ENCODE peak calls at places on chromosomes 16 and 17, in four cellular contexts. One of them, this sample, is unnamed.

GRCh38 chr16:5438591-5438990 is 341.0 kb upstream of the EEF2KMT start:
- DNase-seq in COR-L47: no peak
- DNase-seq in omental fat pad: no peak
- DNase-seq in nephron progenitor cell: no peak
- DNase-seq in this sample: no peak

GRCh38 chr17:82497483-82498405 is 21.8 kb upstream of the FOXK2 start:
- DNase-seq in nephron progenitor cell: peak; percentile 54
- DNase-seq in omental fat pad: no peak
- DNase-seq in COR-L47: peak; percentile 45
- DNase-seq in this sample: no peak

GRCh38 chr17:76502326-76503211 is 1.3 kb upstream of the RHBDF2 start:
- DNase-seq in omental fat pad: no peak
- DNase-seq in COR-L47: no peak
- DNase-seq in nephron progenitor cell: no peak
- DNase-seq in this sample: no peak

GRCh38 chr16:79092846-79093245 is 507.7 kb downstream of the MAF start:
- DNase-seq in COR-L47: no peak
- DNase-seq in nephron progenitor cell: no peak
- DNase-seq in omental fat pad: no peak
- DNase-seq in this sample: no peak

GRCh38 chr16:89446136-89446974 is 44.0 kb downstream of the ANKRD11 start:
- DNase-seq in omental fat pad: no peak
- DNase-seq in COR-L47: no peak
- DNase-seq in nephron progenitor cell: no peak
- DNase-seq in this sample: no peak

GRCh38 chr17:49952912-49953497 is 16.0 kb upstream of the DLX4 start:
- DNase-seq in nephron progenitor cell: no peak
- DNase-seq in COR-L47: no peak
- DNase-seq in omental fat pad: no peak
- DNase-seq in this sample: no peak

GRCh38 chr17:75983501-75984181 is 4.6 kb downstream of the TEN1 start:
- DNase-seq in omental fat pad: peak; percentile 58
- DNase-seq in COR-L47: no peak
- DNase-seq in nephron progenitor cell: no peak
- DNase-seq in this sample: no peak

GRCh38 chr16:85686912-85687591 is 1.7 kb downstream of the GINS2 start:
- DNase-seq in nephron progenitor cell: no peak
- DNase-seq in omental fat pad: no peak
- DNase-seq in COR-L47: peak; percentile 26
- DNase-seq in this sample: no peak

GRCh38 chr17:14201595-14201994 is 35.1 kb downstream of the CDRT15 start:
- DNase-seq in omental fat pad: no peak
- DNase-seq in nephron progenitor cell: no peak
- DNase-seq in COR-L47: no peak
- DNase-seq in this sample: no peak

GRCh38 chr17:68377771-68378201 is 79.5 kb downstream of the WIPI1 start:
- DNase-seq in omental fat pad: no peak
- DNase-seq in COR-L47: no peak
- DNase-seq in nephron progenitor cell: no peak
- DNase-seq in this sample: no peak

GRCh38 chr17:39517224-39517623 is 55.9 kb downstream of the CDK12 start:
- DNase-seq in omental fat pad: no peak
- DNase-seq in nephron progenitor cell: no peak
- DNase-seq in COR-L47: no peak
- DNase-seq in this sample: no peak

GRCh38 chr17:55161935-55162555 is 102.7 kb upstream of the HLF start:
- DNase-seq in omental fat pad: no peak
- DNase-seq in nephron progenitor cell: no peak
- DNase-seq in COR-L47: no peak
- DNase-seq in this sample: no peak

GRCh38 chr16:49469323-49469670 is 95.7 kb downstream of the C16orf78 start:
- DNase-seq in nephron progenitor cell: no peak
- DNase-seq in omental fat pad: no peak
- DNase-seq in COR-L47: no peak
- DNase-seq in this sample: no peak

GRCh38 chr16:52914428-52914827 is 138.3 kb downstream of the CHD9NB start:
- DNase-seq in omental fat pad: no peak
- DNase-seq in COR-L47: no peak
- DNase-seq in nephron progenitor cell: no peak
- DNase-seq in this sample: no peak

GRCh38 chr17:72640415-72641165 is 451.9 kb downstream of the SLC39A11 start:
- DNase-seq in nephron progenitor cell: no peak
- DNase-seq in COR-L47: peak; percentile 78
- DNase-seq in omental fat pad: no peak
- DNase-seq in this sample: no peak

GRCh38 chr16:4882261-4882632 is 35.0 kb downstream of the UBN1 start:
- DNase-seq in omental fat pad: no peak
- DNase-seq in nephron progenitor cell: no peak
- DNase-seq in COR-L47: no peak
- DNase-seq in this sample: no peak

GRCh38 chr16:54957403-54957802 is 26.7 kb downstream of the IRX5 start:
- DNase-seq in nephron progenitor cell: no peak
- DNase-seq in COR-L47: peak; percentile 43
- DNase-seq in omental fat pad: no peak
- DNase-seq in this sample: no peak

GRCh38 chr17:77555110-77555509 is 403.4 kb upstream of the TNRC6C start:
- DNase-seq in omental fat pad: no peak
- DNase-seq in nephron progenitor cell: no peak
- DNase-seq in COR-L47: no peak
- DNase-seq in this sample: no peak

GRCh38 chr17:12613566-12613965 is 52.1 kb upstream of the MYOCD start:
- DNase-seq in COR-L47: no peak
- DNase-seq in omental fat pad: no peak
- DNase-seq in nephron progenitor cell: no peak
- DNase-seq in this sample: no peak

GRCh38 chr16:70701998-70702397 is 16.1 kb upstream of the MTSS2 start:
- DNase-seq in omental fat pad: no peak
- DNase-seq in nephron progenitor cell: no peak
- DNase-seq in COR-L47: no peak
- DNase-seq in this sample: no peak

GRCh38 chr16:53519417-53520091 is 16.5 kb upstream of the AKTIP start:
- DNase-seq in COR-L47: no peak
- DNase-seq in omental fat pad: no peak
- DNase-seq in nephron progenitor cell: no peak
- DNase-seq in this sample: no peak

GRCh38 chr16:22623351-22623781 is 112.7 kb downstream of the NPIPB5 start:
- DNase-seq in omental fat pad: no peak
- DNase-seq in COR-L47: no peak
- DNase-seq in nephron progenitor cell: no peak
- DNase-seq in this sample: no peak

GRCh38 chr17:11779906-11780305 is 181.6 kb downstream of the DNAH9 start:
- DNase-seq in COR-L47: no peak
- DNase-seq in omental fat pad: no peak
- DNase-seq in nephron progenitor cell: no peak
- DNase-seq in this sample: no peak

GRCh38 chr17:7742729-7743128 is 25.2 kb downstream of the DNAH2 start:
- DNase-seq in nephron progenitor cell: no peak
- DNase-seq in omental fat pad: no peak
- DNase-seq in COR-L47: no peak
- DNase-seq in this sample: no peak

GRCh38 chr16:71367243-71367976 is 8.9 kb downstream of the CALB2 start:
- DNase-seq in omental fat pad: no peak
- DNase-seq in nephron progenitor cell: peak; percentile 80
- DNase-seq in COR-L47: peak; percentile 43
- DNase-seq in this sample: peak; percentile 63

GRCh38 chr17:49249292-49249794 is 18.8 kb upstream of the PHOSPHO1 start:
- DNase-seq in nephron progenitor cell: no peak
- DNase-seq in COR-L47: peak; percentile 35
- DNase-seq in omental fat pad: no peak
- DNase-seq in this sample: no peak

GRCh38 chr17:44007346-44008204 is 3.2 kb downstream of the NAGS start:
- DNase-seq in omental fat pad: no peak
- DNase-seq in COR-L47: no peak
- DNase-seq in nephron progenitor cell: no peak
- DNase-seq in this sample: no peak